ENCODE peak calls at places on chromosomes 2 and 18, in six cellular contexts. D is cardiac muscle cell, M is bronchial epithelial cell, J is keratinocyte, W is hepatocyte, A is AG10803. Y is an unnamed sample.

GRCh38 chr2:29123584-29124349 is 8.6 kb downstream of the CLIP4 start:
- DNase-seq in W (peak; percentile 21), J (no peak), M (peak; percentile 92), D (peak; percentile 73), A (peak; percentile 83), Y (peak; percentile 87)

GRCh38 chr2:178277741-178278197 is 83.5 kb downstream of the OSBPL6 start:
- DNase-seq in M (peak; percentile 12), J (no peak), D (peak; percentile 48), W (peak; percentile 66), A (no peak), Y (peak; percentile 45)

GRCh38 chr18:65606551-65607130 is 144.2 kb upstream of the CDH7 start:
- DNase-seq in M (peak; percentile 64), J (no peak), D (no peak), A (no peak), W (no peak), Y (no peak)

GRCh38 chr2:101949304-101949703 is 42.5 kb upstream of the IL1R2 start:
- DNase-seq in J (no peak), D (no peak), A (no peak), W (no peak), M (peak; percentile 40), Y (no peak)

GRCh38 chr18:54327818-54328217 is 29.8 kb downstream of the STARD6 start:
- DNase-seq in J (no peak), D (no peak), W (no peak), A (no peak), M (peak; percentile 76), Y (no peak)

GRCh38 chr2:189412330-189412953 is 28.8 kb upstream of the WDR75 start:
- DNase-seq in A (peak; percentile 68), J (no peak), D (peak; percentile 83), W (peak; percentile 56), M (peak; percentile 49), Y (peak; percentile 80)

GRCh38 chr2:168346725-168347477 is 99.5 kb upstream of the STK39 start:
- DNase-seq in M (peak; percentile 58), D (peak; percentile 77), A (peak; percentile 58), J (no peak), W (peak; percentile 84), Y (peak; percentile 68)

GRCh38 chr2:223835701-223836532 is 1.5 kb downstream of the AP1S3 start:
- DNase-seq in W (peak; percentile 39), D (no peak), J (no peak), A (no peak), M (peak; percentile 74), Y (no peak)

GRCh38 chr2:64422466-64422865 is 31.5 kb upstream of the LGALSL start:
- DNase-seq in W (no peak), M (no peak), D (no peak), A (no peak), J (no peak), Y (no peak)

GRCh38 chr18:74234326-74235171 is 57.2 kb downstream of the CYB5A start:
- DNase-seq in M (peak; percentile 94), J (peak; percentile 33), A (peak; percentile 42), W (peak; percentile 86), D (peak; percentile 99), Y (peak; percentile 72)

GRCh38 chr2:232030229-232030628 is 68.7 kb downstream of the DIS3L2 start:
- DNase-seq in D (no peak), A (no peak), W (no peak), M (no peak), J (no peak), Y (no peak)

GRCh38 chr2:189393440-189394111 is 47.7 kb upstream of the WDR75 start:
- DNase-seq in M (peak; percentile 99), D (peak; percentile 90), W (peak; percentile 33), J (peak; percentile 71), A (peak; percentile 98), Y (peak; percentile 96)

GRCh38 chr2:202064206-202064880 is 8.7 kb upstream of the KIAA2012 start:
- DNase-seq in D (peak; percentile 86), M (peak; percentile 25), J (no peak), A (peak; percentile 84), W (peak; percentile 83), Y (peak; percentile 98)

DNA sequence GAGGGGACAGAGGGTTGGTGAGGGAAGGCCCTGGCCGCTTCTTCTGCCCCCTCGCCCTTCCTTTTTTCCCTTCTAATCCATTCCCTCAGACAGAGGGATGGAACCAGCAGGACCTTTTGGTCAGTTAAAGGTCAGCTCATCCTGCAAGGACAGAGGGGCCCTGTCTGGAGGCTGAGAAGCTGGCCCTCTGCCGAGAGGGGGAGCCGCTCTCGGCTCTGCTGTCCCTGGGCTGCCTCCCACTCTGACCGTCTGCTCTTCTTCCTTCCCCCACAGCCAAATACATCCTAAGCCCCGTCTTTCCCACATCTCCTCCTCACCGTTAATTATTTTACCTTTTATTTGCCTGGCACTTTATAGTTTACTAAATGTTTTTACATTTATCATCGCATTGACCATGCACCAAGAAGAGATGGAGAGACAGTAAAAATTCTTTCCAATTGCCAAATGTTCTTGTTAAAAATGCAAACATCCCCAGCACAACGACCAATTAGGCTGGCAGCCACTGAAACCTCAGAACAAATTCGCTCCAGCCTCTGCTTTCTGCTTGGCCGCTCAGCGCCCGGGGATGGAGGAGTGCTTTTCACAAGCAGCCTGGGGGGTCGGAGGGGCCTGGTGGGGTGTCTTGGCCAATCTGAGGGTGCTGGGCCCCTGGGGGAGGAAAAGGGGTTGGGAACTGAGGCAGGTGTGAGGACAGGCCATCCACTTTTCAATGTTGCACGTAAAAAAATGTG is 123.8 kb downstream of the TNS1 start:
- DNase-seq in J (no peak), M (no peak), D (no peak), W (no peak), A (peak; percentile 57), Y (no peak)
- TF ChIP-seq CTCF in J (no peak), M (no peak), D (no peak), W (no peak), A (no peak), Y (no peak)

GRCh38 chr2:197158138-197158537 is 152.4 kb downstream of the ANKRD44 start:
- DNase-seq in M (no peak), W (no peak), D (no peak), A (no peak), J (no peak), Y (no peak)

GRCh38 chr2:197147942-197148341 is 162.6 kb downstream of the ANKRD44 start:
- DNase-seq in W (peak; percentile 23), J (no peak), A (no peak), M (no peak), D (no peak), Y (no peak)

GRCh38 chr2:197148401-197148800 is 162.2 kb downstream of the ANKRD44 start:
- DNase-seq in D (no peak), J (no peak), W (no peak), A (no peak), M (no peak), Y (no peak)

GRCh38 chr2:197149546-197149945 is 161.0 kb downstream of the ANKRD44 start:
- DNase-seq in D (no peak), A (no peak), J (no peak), M (no peak), W (no peak), Y (no peak)

DNA sequence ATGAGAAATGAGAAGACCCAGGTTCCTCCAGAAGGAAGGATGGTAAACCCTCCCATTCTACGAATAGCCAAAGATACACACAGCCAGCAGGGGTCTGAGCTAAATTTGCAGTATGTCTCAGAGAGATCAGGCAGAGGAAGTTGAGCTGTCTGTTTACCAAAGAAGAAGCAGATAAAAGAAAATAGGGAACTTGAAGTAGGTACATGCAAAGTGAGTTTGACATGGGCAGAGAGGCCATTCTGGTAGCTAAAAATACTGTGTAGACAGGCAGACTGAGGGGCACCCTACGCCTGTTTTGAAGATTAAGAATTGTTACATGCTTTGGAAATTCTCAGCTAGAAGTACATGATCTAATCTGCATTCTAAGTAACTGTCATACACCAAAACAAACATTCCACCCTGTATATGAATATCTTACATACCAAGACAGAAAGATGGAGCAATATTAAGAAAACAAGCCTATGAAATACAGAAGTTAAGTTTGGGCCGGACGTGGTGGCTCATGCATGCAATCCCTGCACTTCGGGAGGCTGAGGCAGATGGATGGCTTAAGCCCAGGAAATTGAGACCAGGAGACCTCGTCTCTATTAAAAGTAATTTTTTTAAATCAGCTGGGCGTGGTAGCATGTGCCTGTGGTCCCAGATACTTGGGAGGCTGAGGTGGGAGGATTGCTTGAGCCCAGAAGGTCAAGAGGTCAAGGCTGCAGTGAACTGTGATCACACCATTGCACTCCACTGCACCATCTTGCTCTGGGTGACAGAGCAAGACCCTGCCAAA is 157.9 kb downstream of the ANKRD44 start:
- DNase-seq in D (peak; percentile 56), M (peak; percentile 13), J (no peak), W (no peak), A (peak; percentile 61), Y (peak; percentile 55)
- H3K4me3 ChIP-seq in D (no peak overlapping the region), M (no peak overlapping the region), J (no peak overlapping the region), W (no peak overlapping the region), A (no peak overlapping the region), Y (no peak overlapping the region)

DNA sequence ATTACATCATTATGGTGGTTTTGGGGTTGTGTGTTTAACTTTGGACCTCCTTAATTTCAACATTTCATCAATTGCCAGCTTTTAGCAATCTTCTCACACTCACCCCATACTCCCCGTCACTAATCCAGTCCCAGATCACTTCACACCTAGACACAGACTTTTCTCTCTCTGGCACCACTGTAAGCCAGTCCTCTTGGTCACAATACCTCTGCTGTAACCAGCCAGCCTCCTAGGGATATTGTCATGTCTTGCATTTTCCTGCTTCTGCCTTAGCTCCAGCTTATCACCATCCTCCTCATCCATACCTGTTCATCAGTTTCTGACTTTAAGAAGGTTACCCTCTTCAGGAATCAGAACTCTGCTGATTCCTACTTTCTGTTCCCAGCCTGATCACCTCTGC is 1.6 kb upstream of the STK17B start:
- DNase-seq in A (no peak), J (no peak), D (no peak), W (no peak), M (no peak), Y (no peak)
- TF ChIP-seq CTCF in A (no peak), J (no peak), D (no peak), W (no peak), M (no peak), Y (no peak)

GRCh38 chr2:11786191-11786590 is 39.8 kb downstream of the LPIN1 start:
- DNase-seq in A (no peak), M (no peak), D (no peak), W (no peak), J (no peak), Y (no peak)

GRCh38 chr2:11786592-11786991 is 40.2 kb downstream of the LPIN1 start:
- DNase-seq in D (no peak), W (no peak), A (no peak), M (no peak), J (no peak), Y (no peak)

GRCh38 chr2:11784310-11784709 is 37.9 kb downstream of the LPIN1 start:
- DNase-seq in D (no peak), J (no peak), A (no peak), M (no peak), W (no peak), Y (no peak)

GRCh38 chr2:11785611-11785940 is 39.1 kb downstream of the LPIN1 start:
- DNase-seq in D (no peak), J (no peak), W (no peak), M (no peak), A (no peak), Y (no peak)

GRCh38 chr2:11784747-11785610 is 38.5 kb downstream of the LPIN1 start:
- DNase-seq in A (peak; percentile 46), M (peak; percentile 7), D (peak; percentile 54), W (peak; percentile 60), J (no peak), Y (peak; percentile 41)
- H3K4me3 ChIP-seq in A (peak overlapping the region; percentile 57), M (no peak overlapping the region), D (no peak overlapping the region), W (no peak overlapping the region), J (no peak overlapping the region), Y (peak overlapping the region; percentile 25)

DNA sequence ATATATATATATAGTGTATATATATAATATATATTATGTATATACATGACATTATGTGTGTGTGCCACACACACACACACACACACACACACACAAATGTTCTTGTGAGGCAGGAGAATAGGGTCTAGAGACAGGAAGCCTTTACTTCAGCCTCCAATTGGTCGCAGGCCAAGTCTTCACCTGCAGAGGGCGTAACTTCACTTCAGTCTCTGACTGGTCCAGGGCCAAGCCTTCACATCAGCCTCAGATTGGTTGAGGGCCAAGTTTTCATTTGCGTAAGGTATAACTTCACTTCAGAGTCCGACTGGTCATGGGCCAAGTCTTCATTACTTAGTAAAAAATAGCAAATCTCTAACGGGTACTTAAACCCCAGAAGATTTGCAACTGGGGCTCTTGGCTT is 13.2 kb upstream of the SS18 start:
- DNase-seq in M (peak; percentile 44), W (peak; percentile 8), J (no peak), A (no peak), D (no peak), Y (no peak)
- TF ChIP-seq CTCF in M (peak; percentile 50), W (no peak), J (peak; percentile 60), A (no peak), D (no peak), Y (no peak)

Y was measured in astrocyte of the spinal cord.